ENCODE peak calls at places on chromosomes 3 and 15, in five cellular contexts. R is activated naive CD4-positive, alpha-beta T cell treated with anti-CD3 and anti-CD28 coated beads, Interleukin-2, amount 10 ng/mL, durations not matched to agents 7 days and 5 days; W is stimulated activated CD4-positive, alpha-beta T cell treated with anti-CD3 and anti-CD28 coated beads, TNF-alpha, amount 100 ng/mL, for 1 hour; Y is H4; E is AG04450. J is an unnamed sample.

GRCh38 chr3:16460886-16461285 is 52.6 kb downstream of the RFTN1 start:
- DNase-seq in W (no peak), R (no peak), E (no peak), Y (no peak), J (no peak)

GRCh38 chr3:116445291-116445841 is at the start of gene LSAMP:
- DNase-seq in R (no peak), Y (no peak), E (no peak), W (no peak), J (peak)

GRCh38 chr3:119700269-119700919 is 2.4 kb upstream of the CFAP91 start:
- DNase-seq in E (no peak), W (no peak), Y (peak), R (peak), J (peak)

GRCh38 chr3:126889276-126890201 is 93.4 kb upstream of the PLXNA1 start:
- DNase-seq in W (no peak), Y (no peak), R (no peak), E (no peak), J (no peak)

GRCh38 chr3:98602078-98602678 is 8.8 kb upstream of the CPOX start:
- DNase-seq in Y (peak), E (peak), W (no peak), R (peak), J (peak)

GRCh38 chr3:66380200-66380932 is 120.5 kb downstream of the LRIG1 start:
- DNase-seq in E (no peak), R (no peak), Y (no peak), W (no peak), J (no peak)

GRCh38 chr3:51686056-51686455 is 15.0 kb downstream of the TEX264 start:
- DNase-seq in R (no peak), W (no peak), E (no peak), Y (no peak), J (no peak)

GRCh38 chr3:61687206-61687605 is 125.8 kb downstream of the PTPRG start:
- DNase-seq in R (no peak), W (no peak), E (no peak), Y (no peak), J (no peak)

GRCh38 chr15:79265167-79265566 is 17.4 kb upstream of the ANKRD34C start:
- DNase-seq in E (no peak), W (no peak), R (no peak), Y (no peak), J (no peak)

GRCh38 chr3:33218072-33218445 is 551 bp downstream of the SUSD5 start:
- DNase-seq in Y (no peak), W (no peak), R (no peak), E (no peak), J (no peak)

GRCh38 chr3:32956750-32957570 is 5.5 kb downstream of the CCR4 start:
- DNase-seq in Y (peak), E (no peak), W (no peak), R (no peak), J (no peak)

GRCh38 chr3:113628788-113629187 is 67.7 kb downstream of the USF3 start:
- DNase-seq in W (no peak), R (no peak), Y (no peak), E (no peak), J (no peak)

GRCh38 chr15:56806147-56806536 is 72.8 kb upstream of the ZNF280D start:
- DNase-seq in R (no peak), E (no peak), Y (peak), W (no peak), J (no peak)

GRCh38 chr3:56955551-56956131 is 104.8 kb upstream of the SPATA12 start:
- DNase-seq in Y (no peak), W (no peak), E (no peak), R (no peak), J (no peak)

GRCh38 chr3:191366675-191367074 is 36.3 kb upstream of the UTS2B start:
- DNase-seq in W (no peak), Y (peak), R (no peak), E (no peak), J (peak)

GRCh38 chr15:59138243-59138642 is 33.3 kb downstream of the CCNB2 start:
- DNase-seq in Y (peak), W (peak), E (no peak), R (peak), J (peak)

GRCh38 chr15:71659730-71660067 is 150.7 kb upstream of the NR2E3 start:
- DNase-seq in E (no peak), W (no peak), Y (no peak), R (no peak), J (no peak)

GRCh38 chr15:83108266-83109219 is 1.1 kb downstream of the TM6SF1 start:
- DNase-seq in W (no peak), R (peak), E (peak), Y (peak), J (peak)

GRCh38 chr3:37980477-37981347 is 9.9 kb upstream of the VILL start:
- DNase-seq in E (no peak), Y (no peak), W (no peak), R (no peak), J (no peak)

GRCh38 chr3:188734395-188734794 is 437.4 kb upstream of the TPRG1 start:
- DNase-seq in E (no peak), Y (no peak), R (no peak), W (no peak), J (no peak)

GRCh38 chr3:102673271-102674115 is 238.7 kb downstream of the ZPLD1 start:
- DNase-seq in Y (peak), R (peak), W (peak), E (no peak), J (peak)

GRCh38 chr3:47421741-47422649 is 41.2 kb downstream of the PTPN23 start:
- DNase-seq in R (no peak), E (no peak), W (no peak), Y (peak), J (peak)

GRCh38 chr3:138349926-138350665 is 1.7 kb downstream of the MRAS start:
- DNase-seq in R (no peak), Y (no peak), E (no peak), W (no peak), J (no peak)

GRCh38 chr3:139527287-139527686 is 12.3 kb downstream of the RBP1 start:
- DNase-seq in Y (no peak), W (no peak), E (no peak), R (no peak), J (no peak)